ENCODE peak calls at places on chromosome 19, in eight cellular contexts. J, Y, T, L, U, F, V and Z are unnamed samples.
A peak's percentile ranks its signal among the peaks of the same experiment; 100 is the strongest.

GRCh38 chr19:5718032-5718578 is 1.8 kb downstream of the LONP1 start:
- DNase-seq in Y (no peak), F (no peak), T (no peak), V (no peak), L (no peak), J (no peak), U (no peak), Z (no peak)

GRCh38 chr19:43310221-43310620 is 40.9 kb upstream of the PSG9 start:
- DNase-seq in L (no peak), Y (no peak), J (no peak), T (no peak), V (no peak), F (no peak), U (no peak), Z (no peak)

GRCh38 chr19:58328999-58329398 is 2.2 kb downstream of the ZSCAN22 start:
- DNase-seq in L (no peak), V (no peak), J (no peak), U (no peak), T (no peak), F (no peak), Y (no peak), Z (no peak)

GRCh38 chr19:47430041-47430802 is 10.9 kb upstream of the MEIS3 start:
- DNase-seq in F (no peak), T (no peak), Y (no peak), U (peak; percentile 68), V (peak; percentile 71), J (no peak), L (no peak), Z (peak; percentile 73)

GRCh38 chr19:7737215-7737614 is 5.3 kb upstream of the CLEC4G start:
- DNase-seq in T (no peak), Y (peak; percentile 19), J (no peak), L (no peak), U (no peak), F (no peak), V (no peak), Z (no peak)

GRCh38 chr19:5306531-5306930 is 34.1 kb downstream of the PTPRS start:
- DNase-seq in T (no peak), U (no peak), F (no peak), Y (no peak), J (no peak), V (no peak), L (no peak), Z (no peak)

GRCh38 chr19:30036154-30037129 is 94.4 kb downstream of the URI1 start:
- DNase-seq in J (no peak), U (no peak), L (no peak), T (no peak), Y (no peak), F (no peak), V (no peak), Z (no peak)

GRCh38 chr19:4375620-4376228 is 24.6 kb downstream of the SH3GL1 start:
- DNase-seq in V (no peak), Y (peak; percentile 69), J (no peak), U (no peak), T (no peak), L (no peak), F (no peak), Z (no peak)

GRCh38 chr19:3375221-3376088 is 9.1 kb downstream of the NFIC start:
- DNase-seq in J (peak; percentile 89), L (peak; percentile 85), V (peak; percentile 72), Y (peak; percentile 96), F (peak; percentile 81), U (peak; percentile 77), T (peak; percentile 88), Z (peak; percentile 57)

GRCh38 chr19:23509686-23510450 is 114.6 kb upstream of the ZNF91 start:
- DNase-seq in U (no peak), Y (no peak), J (no peak), T (no peak), V (no peak), F (no peak), L (no peak), Z (no peak)

GRCh38 chr19:45472557-45473365 is 5.0 kb downstream of the FOSB start:
- DNase-seq in U (no peak), Y (no peak), V (no peak), T (no peak), J (no peak), L (no peak), F (no peak), Z (no peak)

DNA sequence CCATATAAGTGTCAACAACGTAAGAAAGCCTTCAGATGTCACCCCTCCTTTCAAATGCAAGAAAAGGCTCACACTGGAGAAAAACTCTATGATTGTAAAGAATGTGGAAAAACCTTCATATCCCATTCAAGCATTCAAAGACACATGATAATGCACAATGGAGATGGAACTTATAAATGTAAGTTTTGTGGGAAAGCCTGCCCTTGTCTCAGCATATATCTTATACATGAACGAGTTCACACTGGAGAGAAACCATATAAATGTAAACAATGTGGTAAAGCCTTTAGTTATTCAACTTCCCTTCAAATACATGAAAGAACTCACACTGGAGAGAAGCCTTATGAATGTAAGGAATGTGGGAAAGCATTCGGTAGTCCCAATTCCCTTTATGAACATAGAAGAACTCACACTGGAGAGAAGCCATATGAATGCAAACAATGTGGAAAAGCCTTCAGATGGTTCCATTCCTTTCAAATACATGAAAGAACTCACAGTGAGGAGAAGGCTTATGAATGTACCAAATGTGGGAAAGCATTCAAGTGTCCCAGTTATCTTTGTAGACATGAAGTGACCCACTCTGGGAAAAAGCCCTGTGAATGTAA is 11.1 kb downstream of the ZNF844 start:
- DNase-seq in T (no peak), L (no peak), F (no peak), V (no peak), J (no peak), U (no peak), Y (no peak), Z (no peak)
- H3K36me3 ChIP-seq in T (peaks cover 8% of the 10 kb centered on the region), L (peaks cover 20% of the 10 kb centered on the region), F (peaks cover 74% of the 10 kb centered on the region), V (peaks cover 36% of the 10 kb centered on the region), J (peaks cover 100% of the 10 kb centered on the region), U (peaks cover 28% of the 10 kb centered on the region), Y (peaks cover 76% of the 10 kb centered on the region), Z (peaks cover 23% of the 10 kb centered on the region)

DNA sequence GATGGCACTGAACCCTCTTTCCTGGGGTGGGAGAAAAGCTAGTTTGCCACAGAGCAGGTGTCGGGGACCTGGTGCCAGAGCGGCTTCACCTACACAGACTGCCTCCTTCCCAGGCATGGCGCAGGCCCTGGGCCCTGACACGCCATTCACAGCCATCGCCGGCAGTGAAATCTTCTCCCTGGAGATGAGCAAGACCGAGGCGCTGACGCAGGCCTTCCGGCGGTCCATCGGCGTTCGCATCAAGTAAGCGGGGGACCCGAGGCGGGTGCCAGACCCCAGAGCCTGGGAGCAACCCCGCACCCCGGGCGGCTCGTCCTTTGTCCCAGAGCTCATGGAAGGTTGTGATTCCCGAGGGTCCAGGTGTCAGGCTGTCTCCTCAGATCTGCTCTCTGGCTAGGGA is 10.0 kb downstream of the LHB start:
- DNase-seq in U (no peak), J (no peak), T (no peak), L (no peak), Y (no peak), V (no peak), F (no peak), Z (no peak)
- H3K36me3 ChIP-seq in U (peaks cover 6% of the 10 kb centered on the region), J (peaks cover 88% of the 10 kb centered on the region), T (no peaks in the 10 kb centered on the region), L (no peaks in the 10 kb centered on the region), Y (peaks cover 91% of the 10 kb centered on the region), V (peaks cover 80% of the 10 kb centered on the region), F (peaks cover 54% of the 10 kb centered on the region), Z (no peaks in the 10 kb centered on the region)

GRCh38 chr19:18450934-18451836 is 13.3 kb upstream of the ISYNA1 start:
- DNase-seq in T (no peak), Y (peak; percentile 93), L (peak; percentile 87), J (peak; percentile 86), U (peak; percentile 87), V (peak; percentile 88), F (no peak), Z (peak; percentile 90)

GRCh38 chr19:18452386-18452785 is 14.5 kb upstream of the ISYNA1 start:
- DNase-seq in J (no peak), Y (no peak), T (no peak), U (no peak), F (no peak), L (no peak), V (no peak), Z (no peak)

GRCh38 chr19:18446811-18447359 is 9.0 kb upstream of the ISYNA1 start:
- DNase-seq in F (no peak), J (no peak), V (no peak), Y (no peak), U (no peak), L (no peak), T (no peak), Z (no peak)

GRCh38 chr19:18450021-18450933 is 12.3 kb upstream of the ISYNA1 start:
- DNase-seq in Y (peak; percentile 67), U (peak; percentile 52), J (no peak), L (no peak), T (no peak), V (no peak), F (no peak), Z (no peak)

GRCh38 chr19:18449552-18449951 is 11.6 kb upstream of the ISYNA1 start:
- DNase-seq in L (no peak), Y (no peak), U (no peak), J (no peak), V (no peak), T (no peak), F (no peak), Z (no peak)
- H3K36me3 ChIP-seq in L (no peaks in the 10 kb centered on the region), Y (peaks cover 72% of the 10 kb centered on the region), U (no peaks in the 10 kb centered on the region), J (peaks cover 64% of the 10 kb centered on the region), V (peaks cover 91% of the 10 kb centered on the region), T (peaks cover 2% of the 10 kb centered on the region), F (peaks cover 62% of the 10 kb centered on the region), Z (peaks cover 9% of the 10 kb centered on the region)

GRCh38 chr19:1646149-1646930 is 6.1 kb downstream of the TCF3 start:
- DNase-seq in F (no peak), L (no peak), Y (no peak), T (peak; percentile 13), U (no peak), J (no peak), V (no peak), Z (no peak)

GRCh38 chr19:1646931-1647663 is 5.3 kb downstream of the TCF3 start:
- DNase-seq in F (no peak), L (no peak), J (no peak), V (no peak), T (no peak), Y (no peak), U (peak; percentile 60), Z (no peak)

GRCh38 chr19:1648156-1648925 is 4.1 kb downstream of the TCF3 start:
- DNase-seq in V (no peak), Y (no peak), J (no peak), T (no peak), L (no peak), U (no peak), F (no peak), Z (no peak)

GRCh38 chr19:1648926-1649541 is 3.4 kb downstream of the TCF3 start:
- DNase-seq in Y (no peak), V (no peak), U (peak; percentile 63), F (no peak), J (no peak), T (no peak), L (no peak), Z (no peak)

DNA sequence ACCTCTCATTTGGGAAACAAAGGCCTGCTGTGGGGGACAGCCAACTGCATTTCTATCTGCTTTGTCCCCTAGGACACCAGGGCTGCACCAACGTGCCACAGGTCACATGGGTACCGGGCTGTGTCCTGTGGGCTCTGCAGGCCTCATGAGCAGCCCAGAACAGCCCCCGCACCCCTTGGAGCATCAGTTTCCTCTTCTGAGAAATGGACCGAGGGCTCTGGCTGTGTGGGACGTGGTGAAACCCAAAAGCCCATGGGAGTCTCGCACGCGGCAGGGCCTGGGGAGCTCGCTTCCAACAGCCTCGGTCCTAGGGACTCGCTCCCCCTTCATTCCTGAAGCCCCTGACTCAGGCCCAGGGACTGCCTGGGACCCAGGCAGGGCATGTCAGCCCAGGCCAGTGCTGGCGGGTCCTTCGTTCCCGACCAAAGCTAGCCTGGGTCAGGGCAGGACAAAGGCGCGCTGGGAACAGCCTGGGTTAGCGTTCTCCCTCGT is 4.7 kb downstream of the TCF3 start:
- DNase-seq in L (no peak), V (no peak), T (no peak), Y (no peak), J (no peak), F (no peak), U (no peak), Z (no peak)
- H3K36me3 ChIP-seq in L (no peaks in the 10 kb centered on the region), V (peaks cover 51% of the 10 kb centered on the region), T (no peaks in the 10 kb centered on the region), Y (peaks cover 59% of the 10 kb centered on the region), J (peaks cover 7% of the 10 kb centered on the region), F (no peaks in the 10 kb centered on the region), U (no peaks in the 10 kb centered on the region), Z (no peaks in the 10 kb centered on the region)